ENCODE peak calls at places on chromosome 5, in six cellular contexts. Z is lower lobe of right lung, I is kidney, Q is cardiac muscle cell, U is Caco-2, Y is A549. A is an unnamed sample.

GRCh38 chr5:131394128-131394527 is 130.3 kb downstream of the CDC42SE2 start:
- DNase-seq in Y (no peak), Q (peak; percentile 63), U (no peak), Z (no peak), I (no peak), A (no peak)

GRCh38 chr5:28926422-28926821 is 1888.0 kb upstream of the CDH9 start:
- DNase-seq in Q (no peak), Z (no peak), I (peak; percentile 43), U (no peak), Y (no peak), A (no peak)

GRCh38 chr5:137115152-137115551 is 384.0 kb downstream of the SPOCK1 start:
- DNase-seq in Z (no peak), Y (no peak), Q (no peak), I (no peak), U (no peak), A (no peak)

GRCh38 chr5:36985387-36985786 is 108.8 kb downstream of the NIPBL start:
- DNase-seq in Z (no peak), Q (no peak), I (no peak), U (no peak), Y (no peak), A (no peak)

GRCh38 chr5:137072376-137073174 is 426.6 kb downstream of the SPOCK1 start:
- DNase-seq in U (no peak), Q (peak; percentile 67), Z (no peak), I (no peak), Y (no peak), A (no peak)

GRCh38 chr5:62779010-62779422 is 200.4 kb downstream of the LRRC70 start:
- DNase-seq in Z (no peak), U (peak; percentile 67), I (no peak), Q (peak; percentile 80), Y (peak; percentile 70), A (no peak)

GRCh38 chr5:142428773-142429473 is 104.1 kb upstream of the SPRY4 start:
- DNase-seq in Z (no peak), I (no peak), Q (no peak), U (no peak), Y (no peak), A (no peak)

GRCh38 chr5:29939988-29940387 is 1253.5 kb upstream of the CDH6 start:
- DNase-seq in Y (no peak), U (no peak), I (no peak), Z (no peak), Q (no peak), A (no peak)

GRCh38 chr5:37875051-37875787 is 35.4 kb upstream of the GDNF start:
- DNase-seq in Z (no peak), Y (no peak), Q (peak; percentile 41), I (no peak), U (no peak), A (no peak)

GRCh38 chr5:155616779-155617392 is 603.3 kb downstream of the KIF4B start:
- DNase-seq in I (no peak), Z (no peak), U (peak; percentile 75), Q (peak; percentile 3), Y (peak; percentile 43), A (peak; percentile 49)

GRCh38 chr5:149731617-149732400 is 1.7 kb downstream of the PPARGC1B start:
- DNase-seq in Z (peak; percentile 92), U (peak; percentile 72), Y (peak; percentile 81), I (peak; percentile 96), Q (peak; percentile 82), A (no peak)

GRCh38 chr5:159337291-159337974 is 7.1 kb upstream of the IL12B start:
- DNase-seq in Z (no peak), U (no peak), Y (peak; percentile 37), I (no peak), Q (peak; percentile 59), A (no peak)

GRCh38 chr5:13250450-13251291 is 693.8 kb downstream of the DNAH5 start:
- DNase-seq in Z (no peak), U (no peak), Y (peak; percentile 19), Q (no peak), I (no peak), A (no peak)
- TF ChIP-seq CTCF in Z (peak; percentile 36), U (peak; percentile 70), Y (peak; percentile 26), Q (no peak), I (no peak), A (peak; percentile 58)

GRCh38 chr5:109580225-109580624 is 109.5 kb upstream of the MAN2A1 start:
- DNase-seq in Y (no peak), I (no peak), U (no peak), Z (no peak), Q (no peak), A (no peak)
- TF ChIP-seq CTCF in Y (no peak), I (no peak), U (no peak), Z (no peak), Q (no peak), A (no peak)

GRCh38 chr5:15927710-15928380 is 251.7 kb downstream of the MARCHF11 start:
- DNase-seq in U (no peak), Q (no peak), Z (no peak), Y (no peak), I (peak; percentile 53), A (no peak)
- TF ChIP-seq CTCF in U (no peak), Q (no peak), Z (no peak), Y (no peak), I (no peak), A (no peak)

GRCh38 chr5:1140188-1140817 is 28.4 kb upstream of the SLC12A7 start:
- DNase-seq in Z (peak; percentile 85), I (peak; percentile 92), Q (peak; percentile 68), Y (peak; percentile 67), U (peak; percentile 88), A (peak; percentile 53)
- TF ChIP-seq CTCF in Z (peak; percentile 89), I (peak; percentile 84), Q (peak; percentile 86), Y (peak; percentile 82), U (peak; percentile 92), A (peak; percentile 64)

GRCh38 chr5:7078901-7079300 is 317.0 kb upstream of the ADCY2 start:
- DNase-seq in Z (no peak), Q (no peak), I (no peak), U (peak; percentile 19), Y (peak; percentile 8), A (no peak)
- TF ChIP-seq CTCF in Z (no peak), Q (no peak), I (peak; percentile 20), U (peak; percentile 31), Y (no peak), A (peak; percentile 58)

DNA sequence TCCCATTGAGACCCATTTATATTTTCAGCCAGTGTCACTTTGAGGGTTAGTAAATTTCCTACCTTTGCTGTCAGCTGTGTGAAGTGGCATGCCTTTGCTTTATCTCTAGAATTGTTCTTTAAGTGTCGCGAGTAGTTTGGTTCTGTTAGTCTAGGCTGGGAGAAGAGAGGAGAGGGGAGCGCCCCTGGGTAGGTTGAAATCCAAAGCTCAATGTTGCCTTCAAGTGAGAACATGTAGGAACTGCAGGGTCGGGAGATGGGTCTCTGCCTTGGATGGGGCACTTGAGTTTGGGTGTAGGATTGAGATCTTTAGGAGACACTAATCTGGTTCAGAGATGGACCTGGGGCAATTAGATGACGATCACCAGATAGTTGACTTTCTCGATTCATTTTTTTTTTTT is 46.3 kb downstream of the STC2 start:
- DNase-seq in Z (no peak), Q (peak; percentile 45), I (no peak), Y (peak; percentile 54), U (peak; percentile 48), A (no peak)
- TF ChIP-seq CTCF in Z (no peak), Q (peak; percentile 54), I (no peak), Y (peak; percentile 40), U (peak; percentile 38), A (peak; percentile 45)

GRCh38 chr5:57408714-57409113 is 73.9 kb downstream of the ACTBL2 start:
- DNase-seq in Y (no peak), Z (no peak), Q (peak; percentile 86), U (no peak), I (no peak), A (no peak)

GRCh38 chr5:57412680-57413079 is 69.9 kb downstream of the ACTBL2 start:
- DNase-seq in U (no peak), Y (no peak), Z (no peak), Q (peak; percentile 48), I (no peak), A (no peak)

GRCh38 chr5:57408285-57408684 is 74.3 kb downstream of the ACTBL2 start:
- DNase-seq in U (no peak), Q (no peak), I (no peak), Y (no peak), Z (no peak), A (no peak)

GRCh38 chr5:57412010-57412409 is 70.6 kb downstream of the ACTBL2 start:
- DNase-seq in I (no peak), Q (peak; percentile 92), U (no peak), Y (no peak), Z (no peak), A (no peak)

DNA sequence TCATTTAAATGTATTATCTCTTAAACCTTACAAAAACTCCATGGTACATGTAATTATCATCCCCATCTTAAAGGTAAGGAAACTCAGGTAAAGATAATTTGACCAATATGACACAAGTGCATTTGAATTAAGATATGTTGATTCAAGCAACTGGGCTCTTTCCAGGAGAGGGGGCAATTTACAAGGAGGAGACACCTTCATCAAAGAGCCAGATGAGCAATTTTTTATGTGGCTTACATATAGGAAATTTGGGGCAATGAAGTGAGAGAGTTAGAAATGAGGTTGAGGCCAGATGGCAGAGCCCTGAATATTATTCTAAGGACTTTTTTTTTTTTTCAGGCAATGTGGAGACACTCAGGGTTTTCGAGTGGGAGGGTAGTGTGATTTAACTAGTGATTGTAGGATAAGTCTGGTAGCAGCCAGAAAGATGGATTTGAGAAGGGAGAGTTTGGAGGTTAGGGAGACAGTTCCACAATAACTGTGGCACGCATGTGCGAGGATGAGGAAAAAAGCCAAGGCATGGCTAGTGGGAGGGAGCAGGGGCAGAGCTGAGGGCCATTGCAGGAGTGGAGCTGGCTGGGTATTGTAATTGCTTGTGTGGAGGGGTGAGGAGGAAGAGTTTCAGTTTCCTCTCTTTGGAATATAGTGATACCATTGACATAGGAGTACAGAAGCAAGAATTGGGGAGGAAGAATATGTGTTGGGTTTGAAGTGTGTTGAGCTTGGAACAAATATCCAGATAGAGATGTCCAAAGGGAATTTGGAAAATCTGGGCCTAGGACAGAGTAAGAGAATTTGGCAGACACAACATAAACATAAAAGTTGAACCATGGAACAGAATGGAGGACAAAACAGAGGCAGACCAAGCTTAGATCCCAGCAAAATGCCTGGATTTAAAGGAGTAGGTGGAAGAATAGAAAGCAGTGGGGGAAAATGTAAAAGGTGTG is 72.0 kb downstream of the ACTBL2 start:
- DNase-seq in Z (no peak), Y (no peak), I (no peak), Q (no peak), U (no peak), A (no peak)
- TF ChIP-seq CTCF in Z (no peak), Y (no peak), I (no peak), Q (no peak), U (no peak), A (no peak)

DNA sequence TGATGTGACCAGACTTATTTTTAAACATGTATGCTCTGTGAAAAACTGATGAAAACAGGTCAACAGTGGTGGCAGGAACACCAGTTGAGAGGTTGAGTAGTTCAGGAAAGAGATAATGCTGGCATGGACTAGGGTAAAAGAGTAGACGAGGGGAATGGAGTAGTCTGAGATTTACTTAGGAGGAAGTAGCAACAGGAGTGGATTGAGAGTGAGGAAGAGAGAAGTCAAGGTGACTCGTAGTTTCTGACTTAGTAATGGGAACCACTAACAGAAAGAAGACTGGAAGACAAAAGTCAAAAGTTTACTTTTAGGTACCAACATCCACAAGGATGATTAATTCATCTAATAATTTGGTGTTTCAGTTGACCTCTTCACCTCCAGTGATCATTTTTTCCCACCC is 3.6 kb downstream of the SRA1 start:
- DNase-seq in Q (no peak), Y (no peak), Z (no peak), U (no peak), I (no peak), A (no peak)
- TF ChIP-seq CTCF in Q (no peak), Y (no peak), Z (no peak), U (no peak), I (no peak), A (no peak)

A was measured in progenitor cell of endocrine pancreas.